ENCODE peak calls at places on chromosomes 6 and 20, in five cellular contexts. C is T-helper 1 cell; V is CD4-positive, alpha-beta memory T cell; S is PC-3; W is neuronal stem cell. M is an unnamed sample.

GRCh38 chr6:35142578-35142977 is 1.4 kb upstream of the TCP11 start:
- DNase-seq in C (no peak), V (no peak), S (peak; percentile 69), W (no peak), M (peak; percentile 29)

GRCh38 chr6:125124250-125124777 is 29.3 kb upstream of the TPD52L1 start:
- DNase-seq in C (no peak), V (no peak), S (peak; percentile 72), W (no peak), M (peak; percentile 96)

GRCh38 chr6:113858067-113858604 is 991 bp downstream of the MARCKS start:
- DNase-seq in C (no peak), V (peak; percentile 3), S (peak; percentile 15), W (peak; percentile 51), M (peak; percentile 42)

GRCh38 chr20:48319943-48320584 is 507.7 kb downstream of the PREX1 start:
- DNase-seq in C (no peak), V (no peak), S (no peak), W (no peak), M (no peak)

GRCh38 chr6:130018292-130018829 is at the start of gene L3MBTL3:
- DNase-seq in C (peak; percentile 76), V (peak; percentile 87), S (peak; percentile 74), W (peak; percentile 82), M (peak; percentile 71)

GRCh38 chr6:13767121-13767794 is 47.1 kb downstream of the MCUR1 start:
- DNase-seq in C (no peak), V (peak; percentile 25), S (no peak), W (no peak), M (no peak)

GRCh38 chr6:81561071-81561564 is 191.4 kb downstream of the TENT5A start:
- DNase-seq in C (no peak), V (no peak), S (no peak), W (peak; percentile 9), M (peak; percentile 15)

GRCh38 chr6:73393278-73393677 is 1.4 kb upstream of the DDX43 start:
- DNase-seq in C (no peak), V (no peak), S (peak; percentile 4), W (no peak), M (no peak)

GRCh38 chr20:4090756-4091331 is 75.5 kb upstream of the RNF24 start:
- DNase-seq in C (no peak), V (no peak), S (no peak), W (no peak), M (no peak)

GRCh38 chr6:110513001-110513400 is 36.6 kb upstream of the SLC22A16 start:
- DNase-seq in C (no peak), V (no peak), S (peak; percentile 77), W (no peak), M (peak; percentile 83)